ENCODE peak calls at places on chromosome 18, in nine cellular contexts. Q is fibroblast of lung; U is T-helper 9 cell; L is aorta; C is glutamatergic neuron; W is left cardiac atrium; N is globus pallidus; Y is stimulated activated CD8-positive, alpha-beta memory T cell treated with anti-CD3 and anti-CD28 coated beads, Interleukin-2, amount 100 ng/mL, for 1 hour; F is foreskin fibroblast. M is an unnamed sample.

GRCh38 chr18:59420244-59420643 is 61.2 kb upstream of the LMAN1 start:
- DNase-seq in W (no peak), Q (no peak), Y (no peak), L (no peak), N (no peak), U (no peak), C (no peak), F (no peak), M (no peak)

GRCh38 chr18:40949138-40949949 is 1005.7 kb upstream of the PIK3C3 start:
- DNase-seq in W (no peak), Q (no peak), C (peak), U (no peak), F (no peak), N (no peak), L (peak), Y (no peak), M (no peak)

GRCh38 chr18:63869851-63870250 is 17.7 kb upstream of the SERPINB2 start:
- DNase-seq in C (no peak), N (no peak), F (peak), L (no peak), Q (no peak), Y (no peak), W (no peak), U (no peak), M (peak)

GRCh38 chr18:3279201-3280185 is 17.6 kb downstream of the MYL12B start:
- DNase-seq in F (no peak), N (no peak), L (no peak), Y (no peak), U (no peak), W (no peak), Q (no peak), C (no peak), M (no peak)

GRCh38 chr18:8908792-8909510 is 193.5 kb upstream of the NDUFV2 start:
- DNase-seq in N (no peak), W (no peak), C (no peak), Y (no peak), L (no peak), F (no peak), U (no peak), Q (no peak), M (no peak)

GRCh38 chr18:28176933-28177827 is at the start of gene CDH2:
- DNase-seq in Q (peak), F (peak), Y (no peak), L (peak), U (no peak), N (peak), W (peak), C (peak), M (peak)

GRCh38 chr18:76771132-76771824 is 51.1 kb upstream of the ZNF236 start:
- DNase-seq in Q (no peak), L (no peak), W (no peak), U (no peak), F (no peak), C (no peak), N (peak), Y (no peak), M (no peak)

GRCh38 chr18:25842665-25843064 is 247.7 kb downstream of the SS18 start:
- DNase-seq in F (no peak), L (no peak), Q (no peak), C (no peak), N (no peak), W (no peak), Y (no peak), U (no peak), M (no peak)

GRCh38 chr18:33870059-33870458 is 292.0 kb downstream of the ASXL3 start:
- DNase-seq in L (no peak), C (no peak), N (no peak), Y (no peak), U (no peak), Q (peak), W (no peak), F (no peak), M (no peak)

GRCh38 chr18:65567372-65567771 is 183.4 kb upstream of the CDH7 start:
- DNase-seq in C (no peak), N (no peak), Q (no peak), W (no peak), F (no peak), Y (no peak), U (no peak), L (no peak), M (peak)

GRCh38 chr18:8003878-8004675 is 437.0 kb downstream of the PTPRM start:
- DNase-seq in Q (peak), N (no peak), C (no peak), W (no peak), U (no peak), L (no peak), Y (no peak), F (no peak), M (no peak)

GRCh38 chr18:33844232-33844631 is 266.2 kb downstream of the ASXL3 start:
- DNase-seq in N (no peak), W (no peak), L (no peak), Q (no peak), F (no peak), Y (no peak), U (no peak), C (no peak), M (no peak)

GRCh38 chr18:506801-507200 is 6.3 kb upstream of the COLEC12 start:
- DNase-seq in L (no peak), N (no peak), Y (no peak), Q (no peak), F (no peak), W (no peak), C (no peak), U (no peak), M (no peak)

GRCh38 chr18:11998182-11998581 is 16.9 kb downstream of the IMPA2 start:
- DNase-seq in C (no peak), U (no peak), Y (no peak), N (no peak), Q (no peak), W (no peak), F (no peak), L (peak), M (no peak)

GRCh38 chr18:34493566-34494358 is 216.3 kb upstream of the DTNA start:
- DNase-seq in U (no peak), L (peak), F (no peak), W (peak), N (peak), Q (peak), Y (no peak), C (peak), M (peak)

GRCh38 chr18:9987355-9987754 is 73.5 kb downstream of the VAPA start:
- DNase-seq in F (no peak), Y (no peak), U (no peak), C (no peak), Q (peak), L (no peak), W (peak), N (no peak), M (no peak)

GRCh38 chr18:67730884-67731283 is 214.4 kb upstream of the DSEL start:
- DNase-seq in C (no peak), U (no peak), F (peak), Y (no peak), W (no peak), N (no peak), L (no peak), Q (peak), M (peak)

GRCh38 chr18:9434240-9434701 is 41.0 kb upstream of the RALBP1 start:
- DNase-seq in Y (no peak), W (no peak), U (no peak), L (no peak), N (no peak), Q (no peak), C (peak), F (no peak), M (no peak)

GRCh38 chr18:56651771-56652092 is 573 bp downstream of the WDR7 start:
- DNase-seq in Q (no peak), U (no peak), W (no peak), Y (no peak), N (no peak), C (no peak), F (no peak), L (no peak), M (no peak)

GRCh38 chr18:25233582-25234362 is 118.2 kb downstream of the ZNF521 start:
- DNase-seq in Q (peak), C (no peak), Y (no peak), L (no peak), F (peak), N (no peak), W (no peak), U (no peak), M (no peak)

M was measured in foreskin keratinocyte.